ENCODE peak calls at places on chromosome X, in four cellular contexts. Z is K562, I is HCT116, K is H1. Q is an unnamed sample.

GRCh38 chrX:11787564-11787963 is 29.5 kb downstream of the MSL3 start:
- DNase-seq in K (peak), I (peak), Z (peak), Q (no peak)

GRCh38 chrX:85506871-85507270 is 127.4 kb upstream of the POF1B start:
- DNase-seq in I (no peak), K (no peak), Z (no peak), Q (no peak)

GRCh38 chrX:103356023-103356798 is at the start of gene TCEAL9:
- DNase-seq in I (peak), K (no peak), Z (peak), Q (no peak)

GRCh38 chrX:45191820-45192409 is 8.8 kb downstream of the DIPK2B start:
- DNase-seq in I (no peak), Z (no peak), K (no peak), Q (no peak)

GRCh38 chrX:20412871-20413486 is 146.3 kb upstream of the RPS6KA3 start:
- DNase-seq in Z (no peak), I (no peak), K (no peak), Q (no peak)

GRCh38 chrX:81957900-81958545 is 756.1 kb downstream of the SH3BGRL start:
- DNase-seq in Z (no peak), K (no peak), I (no peak), Q (no peak)

GRCh38 chrX:9885150-9885549 is 82.0 kb upstream of the CLDN34 start:
- DNase-seq in Z (peak), K (no peak), I (peak), Q (no peak)

GRCh38 chrX:37825225-37825842 is 22.0 kb downstream of the DYNLT3 start:
- DNase-seq in I (peak), Z (peak), K (no peak), Q (no peak)

GRCh38 chrX:1178580-1179057 is 33.8 kb downstream of the CRLF2 start:
- DNase-seq in I (no peak), K (no peak), Z (no peak), Q (no peak)

GRCh38 chrX:17552251-17552650 is 177.3 kb downstream of the NHS start:
- DNase-seq in K (no peak), I (no peak), Z (no peak), Q (no peak)

GRCh38 chrX:24202465-24203031 is 53.0 kb downstream of the ZFX start:
- DNase-seq in Z (no peak), I (no peak), K (no peak), Q (no peak)

GRCh38 chrX:8657883-8658282 is 74.1 kb downstream of the ANOS1 start:
- DNase-seq in Z (no peak), I (no peak), K (no peak), Q (no peak)

GRCh38 chrX:130082244-130083106 is 27.8 kb downstream of the ELF4 start:
- DNase-seq in K (no peak), Z (peak), I (no peak), Q (no peak)

GRCh38 chrX:151151668-151152267 is 24.6 kb upstream of the GPR50 start:
- DNase-seq in K (no peak), I (peak), Z (peak), Q (no peak)

GRCh38 chrX:140346711-140347110 is 158.2 kb downstream of the SOX3 start:
- DNase-seq in Z (no peak), I (no peak), K (no peak), Q (no peak)

GRCh38 chrX:150150780-150151125 is 212.4 kb upstream of the MAMLD1 start:
- DNase-seq in I (no peak), Z (no peak), K (no peak), Q (no peak)

GRCh38 chrX:131227608-131228007 is 61.5 kb downstream of the IGSF1 start:
- DNase-seq in I (no peak), K (no peak), Z (no peak), Q (no peak)

GRCh38 chrX:11266329-11266830 is 26.8 kb upstream of the AMELX start:
- DNase-seq in K (no peak), Z (no peak), I (no peak), Q (no peak)

GRCh38 chrX:30577362-30577961 is at the start of gene TASL:
- DNase-seq in K (no peak), Z (no peak), I (no peak), Q (peak)

GRCh38 chrX:83508006-83508405 is at the start of gene POU3F4:
- DNase-seq in K (no peak), Z (no peak), I (no peak), Q (no peak)

GRCh38 chrX:115563633-115564182 is 2.7 kb downstream of the PLS3 start:
- DNase-seq in I (no peak), K (no peak), Z (no peak), Q (no peak)

GRCh38 chrX:65688403-65688881 is 21.0 kb downstream of the MSN start:
- DNase-seq in Z (no peak), K (no peak), I (no peak), Q (peak)

GRCh38 chrX:56268888-56269287 is 36.7 kb downstream of the KLF8 start:
- DNase-seq in I (no peak), Z (no peak), K (no peak), Q (no peak)

GRCh38 chrX:9148626-9149385 is 114.9 kb upstream of the FAM9B start:
- DNase-seq in Z (no peak), I (no peak), K (peak), Q (no peak)

GRCh38 chrX:97995834-97996233 is 1112.1 kb downstream of the RPA4 start:
- DNase-seq in Z (no peak), I (no peak), K (no peak), Q (no peak)

GRCh38 chrX:14013074-14013473 is 16.6 kb downstream of the GEMIN8 start:
- DNase-seq in K (no peak), I (no peak), Z (no peak), Q (no peak)

GRCh38 chrX:115348440-115349225 is 59.1 kb downstream of the LUZP4 start:
- DNase-seq in K (no peak), I (no peak), Z (no peak), Q (no peak)

GRCh38 chrX:9416562-9417319 is 48.1 kb upstream of the TBL1X start:
- DNase-seq in I (no peak), Z (no peak), K (no peak), Q (no peak)

GRCh38 chrX:47804315-47804714 is 32.4 kb upstream of the ZNF81 start:
- DNase-seq in I (no peak), Z (no peak), K (no peak), Q (no peak)

GRCh38 chrX:99305573-99305972 is 1104.5 kb downstream of the PCDH19 start:
- DNase-seq in I (no peak), K (no peak), Z (no peak), Q (no peak)

GRCh38 chrX:13775837-13776236 is 41.1 kb downstream of the GPM6B start:
- DNase-seq in I (no peak), Z (no peak), K (no peak), Q (no peak)

GRCh38 chrX:100768679-100769338 is 36.9 kb upstream of the SYTL4 start:
- DNase-seq in I (peak), K (peak), Z (peak), Q (peak)

GRCh38 chrX:44474410-44474809 is 68.2 kb downstream of the FUNDC1 start:
- DNase-seq in I (no peak), K (no peak), Z (no peak), Q (no peak)

GRCh38 chrX:153727108-153727931 is 2.7 kb downstream of the ABCD1 start:
- DNase-seq in Z (no peak), K (no peak), I (no peak), Q (no peak)

GRCh38 chrX:75151828-75152592 is 4.1 kb downstream of the ABCB7 start:
- DNase-seq in Z (no peak), K (no peak), I (no peak), Q (no peak)

GRCh38 chrX:46704767-46705386 is 54.0 kb downstream of the SLC9A7 start:
- DNase-seq in I (no peak), Z (no peak), K (no peak), Q (peak)

DNA sequence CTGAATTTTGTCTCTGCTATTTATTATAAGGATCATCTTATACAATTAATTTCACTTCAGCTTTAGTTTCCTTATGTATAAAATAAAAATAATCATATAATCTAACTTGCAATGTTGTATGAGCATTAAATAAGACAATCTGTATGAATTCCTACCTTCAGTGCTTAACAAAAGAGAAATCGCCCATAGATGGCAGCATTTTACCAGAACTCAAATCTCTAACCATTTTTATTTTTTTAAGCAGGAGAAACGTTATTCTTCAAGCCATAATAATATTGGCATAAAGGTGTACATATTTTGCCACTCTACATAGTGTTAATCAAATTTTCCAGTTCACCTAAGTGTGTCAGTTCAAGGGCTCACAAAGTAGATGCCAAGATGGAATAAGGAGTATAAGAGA is 78.8 kb downstream of the TMEM47 start:
- DNase-seq in Z (no peak), I (no peak), K (no peak), Q (no peak)
- TF ChIP-seq EGR1 in Z (no peak), I (no peak), K (no peak), Q (no peak)

GRCh38 chrX:129043138-129043537 is 480.2 kb downstream of the SMARCA1 start:
- DNase-seq in K (no peak), I (no peak), Z (no peak), Q (no peak)
- TF ChIP-seq EGR1 in K (no peak), I (no peak), Z (no peak), Q (no peak)

GRCh38 chrX:50115973-50116372 is 84.8 kb downstream of the AKAP4 start:
- DNase-seq in K (no peak), Z (no peak), I (no peak), Q (no peak)

GRCh38 chrX:50108264-50108663 is 92.5 kb downstream of the AKAP4 start:
- DNase-seq in Z (no peak), K (no peak), I (no peak), Q (no peak)

GRCh38 chrX:50107470-50107869 is 93.3 kb downstream of the AKAP4 start:
- DNase-seq in Z (no peak), K (no peak), I (no peak), Q (no peak)

GRCh38 chrX:50114113-50114512 is 86.7 kb downstream of the AKAP4 start:
- DNase-seq in Z (no peak), K (no peak), I (no peak), Q (no peak)

DNA sequence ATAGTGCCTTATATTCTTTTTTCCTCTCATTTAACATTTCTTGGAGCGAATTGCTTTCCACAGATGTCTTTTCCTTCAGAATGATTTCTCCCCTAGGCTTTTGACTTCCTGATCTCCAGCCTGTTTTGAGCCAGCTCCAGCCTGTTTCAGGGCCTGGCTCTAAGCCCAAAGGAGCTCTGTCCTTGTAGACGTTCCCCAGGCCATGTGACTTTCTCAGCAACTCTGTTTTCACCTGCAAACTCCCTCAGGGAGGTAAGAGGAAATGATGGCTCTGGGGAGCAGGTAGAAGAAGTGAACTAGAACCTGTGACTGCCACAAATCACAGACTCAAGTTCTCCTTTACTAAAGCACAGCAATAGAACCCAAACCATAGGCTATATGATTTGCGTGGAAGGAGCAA is 89.0 kb downstream of the AKAP4 start:
- DNase-seq in K (no peak), Z (no peak), I (no peak), Q (no peak)
- TF ChIP-seq EGR1 in K (no peak), Z (no peak), I (no peak), Q (no peak)

GRCh38 chrX:51893931-51894696 is 691 bp downstream of the MAGED1 start:
- DNase-seq in I (no peak), K (no peak), Z (no peak), Q (no peak)
- TF ChIP-seq EGR1 in I (no peak), K (no peak), Z (no peak), Q (no peak)